ENCODE peak calls at places on chromosomes 11 and 22, in nine cellular contexts. C is GM23248; Y is heart right ventricle; M is GM23338; H is suprapubic skin; B is CD8-positive, alpha-beta T cell; P is adrenal gland; E is left ventricle myocardium inferior; N is IMR-90. G is an unnamed sample.

GRCh38 chr11:134515081-134515960 is 103.3 kb upstream of the B3GAT1 start:
- DNase-seq in M (no peak), N (no peak), B (no peak), P (no peak), E (no peak), C (no peak), H (peak; percentile 50), Y (no peak), G (no peak)

GRCh38 chr11:32391479-32391878 is 43.9 kb downstream of the WT1 start:
- DNase-seq in E (no peak), B (no peak), P (no peak), N (no peak), C (no peak), H (no peak), M (no peak), Y (no peak), G (no peak)

GRCh38 chr22:48352086-48352911 is 1475.4 kb downstream of the BRD1 start:
- DNase-seq in Y (no peak), P (no peak), E (no peak), C (no peak), B (no peak), M (no peak), H (no peak), N (no peak), G (no peak)

GRCh38 chr22:39234157-39234793 is 10.5 kb downstream of the PDGFB start:
- DNase-seq in N (no peak), P (peak; percentile 59), E (peak; percentile 74), B (no peak), M (no peak), H (no peak), Y (peak; percentile 80), C (no peak), G (no peak)

GRCh38 chr22:29258407-29259252 is 9.2 kb downstream of the RHBDD3 start:
- DNase-seq in C (no peak), B (no peak), M (no peak), Y (no peak), H (no peak), P (no peak), E (no peak), N (no peak), G (no peak)

GRCh38 chr11:128575174-128575955 is 12.0 kb downstream of the ETS1 start:
- DNase-seq in P (no peak), E (no peak), H (no peak), B (no peak), Y (no peak), M (no peak), C (no peak), N (no peak), G (no peak)

GRCh38 chr22:46674367-46674781 is 54.2 kb downstream of the GRAMD4 start:
- DNase-seq in Y (peak; percentile 66), M (no peak), B (peak; percentile 54), N (no peak), H (no peak), C (no peak), P (no peak), E (peak; percentile 66), G (peak; percentile 47)

GRCh38 chr11:3799883-3800282 is 2.5 kb upstream of the NUP98 start:
- DNase-seq in Y (no peak), M (no peak), N (no peak), E (no peak), P (no peak), C (no peak), B (no peak), H (no peak), G (no peak)

GRCh38 chr22:41844513-41844912 is 11.6 kb downstream of the SREBF2 start:
- DNase-seq in E (no peak), P (no peak), M (no peak), B (no peak), C (no peak), H (no peak), N (no peak), Y (no peak), G (peak; percentile 72)

GRCh38 chr22:41845380-41846267 is 12.7 kb downstream of the SREBF2 start:
- DNase-seq in C (no peak), N (no peak), E (no peak), H (no peak), P (no peak), Y (no peak), B (no peak), M (no peak), G (no peak)

GRCh38 chr22:41846268-41847002 is 13.5 kb downstream of the SREBF2 start:
- DNase-seq in H (no peak), N (no peak), E (no peak), P (no peak), C (no peak), B (no peak), Y (no peak), M (peak; percentile 36), G (no peak)

GRCh38 chr22:41847300-41847699 is 14.4 kb downstream of the SREBF2 start:
- DNase-seq in C (no peak), P (no peak), N (no peak), B (no peak), E (no peak), M (no peak), Y (no peak), H (no peak), G (no peak)

DNA sequence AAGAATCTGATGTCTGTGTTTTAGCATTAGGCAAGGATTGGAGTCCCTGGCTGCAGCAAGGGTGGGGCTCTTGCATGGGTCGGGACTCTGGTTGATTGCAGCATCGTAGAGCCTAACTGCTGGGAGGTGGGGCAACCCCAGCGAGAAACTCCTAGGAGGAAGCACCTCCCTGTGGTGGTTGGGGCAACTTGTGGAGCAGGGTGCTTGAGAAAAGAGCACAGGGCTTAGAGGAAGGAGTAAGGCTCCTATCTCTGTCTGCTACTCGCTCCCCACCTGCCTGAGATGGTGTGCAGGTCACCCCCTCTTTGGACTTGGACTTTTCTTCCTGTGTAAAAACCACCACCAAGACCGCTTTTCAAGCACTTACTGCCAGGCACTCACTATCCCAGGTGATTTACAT is 15.6 kb downstream of the SREBF2 start:
- DNase-seq in H (no peak), N (no peak), C (peak; percentile 44), M (peak; percentile 44), P (peak; percentile 46), B (no peak), Y (no peak), E (peak; percentile 41), G (peak; percentile 72)
- H3K4me1 ChIP-seq in H (peaks cover 54% of the 10 kb centered on the region), N (peaks cover 3% of the 10 kb centered on the region), C (no peaks in the 10 kb centered on the region), M (peaks cover 53% of the 10 kb centered on the region), P (peaks cover 56% of the 10 kb centered on the region), B (peaks cover 14% of the 10 kb centered on the region), Y (peaks cover 47% of the 10 kb centered on the region), E (peaks cover 60% of the 10 kb centered on the region), G (peaks cover 33% of the 10 kb centered on the region)

GRCh38 chr11:67406420-67406968 is 2.6 kb downstream of the TBC1D10C start:
- DNase-seq in P (no peak), H (no peak), N (no peak), Y (no peak), B (no peak), M (no peak), C (no peak), E (no peak), G (no peak)

GRCh38 chr11:67408437-67409200 is 4.7 kb downstream of the TBC1D10C start:
- DNase-seq in Y (no peak), P (no peak), M (no peak), B (no peak), H (no peak), E (no peak), C (no peak), N (no peak), G (no peak)

GRCh38 chr11:67407700-67408163 is 3.8 kb downstream of the TBC1D10C start:
- DNase-seq in Y (no peak), C (no peak), M (no peak), B (no peak), E (no peak), N (no peak), H (no peak), P (no peak), G (no peak)

GRCh38 chr11:67405688-67406339 is 1.9 kb downstream of the TBC1D10C start:
- DNase-seq in P (no peak), M (no peak), N (no peak), C (no peak), B (no peak), E (no peak), H (no peak), Y (no peak), G (no peak)

DNA sequence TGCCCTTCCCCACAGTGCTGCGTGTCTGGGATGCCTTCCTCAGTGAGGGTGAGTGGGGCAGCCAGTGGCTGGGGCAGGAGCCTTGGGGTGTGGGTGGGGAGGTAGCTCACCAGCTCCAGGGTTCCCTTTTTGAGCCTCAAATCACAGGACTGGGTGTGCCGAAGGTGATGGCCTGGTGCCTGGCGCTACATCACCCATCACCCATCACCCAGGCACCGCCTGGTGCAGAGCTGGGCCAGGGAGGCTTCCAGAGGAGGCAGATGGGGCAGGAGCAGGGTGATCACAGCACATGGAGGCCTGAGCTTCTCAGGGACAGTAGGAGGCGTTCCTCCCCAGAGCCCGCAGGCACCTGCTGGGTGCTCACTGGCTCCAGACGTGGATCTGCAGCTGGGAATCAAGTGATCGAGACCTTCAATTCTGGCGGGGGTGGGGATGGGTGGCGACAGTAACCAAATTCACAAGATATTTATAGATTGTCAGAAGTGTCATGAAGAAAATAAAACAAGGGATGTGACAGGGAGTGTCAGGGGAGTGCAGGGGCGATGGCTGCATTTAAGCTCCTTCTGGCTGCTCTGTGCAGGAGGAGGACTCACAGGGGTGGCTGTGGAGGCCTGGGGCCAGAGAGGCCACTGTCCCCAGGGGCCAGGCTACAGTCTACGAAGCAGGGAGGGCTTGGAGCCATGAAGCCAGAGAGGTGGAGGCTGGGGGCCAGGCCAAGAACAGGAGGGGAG is 3.3 kb downstream of the TBC1D10C start:
- DNase-seq in B (no peak), M (no peak), N (no peak), P (no peak), Y (no peak), H (no peak), C (peak; percentile 28), E (no peak), G (no peak)
- H3K4me3 ChIP-seq in B (peak overlapping the region; percentile 66), M (no peak overlapping the region), N (no peak overlapping the region), P (no peak overlapping the region), Y (no peak overlapping the region), H (no peak overlapping the region), C (no peak overlapping the region), E (no peak overlapping the region), G (no peak overlapping the region)

DNA sequence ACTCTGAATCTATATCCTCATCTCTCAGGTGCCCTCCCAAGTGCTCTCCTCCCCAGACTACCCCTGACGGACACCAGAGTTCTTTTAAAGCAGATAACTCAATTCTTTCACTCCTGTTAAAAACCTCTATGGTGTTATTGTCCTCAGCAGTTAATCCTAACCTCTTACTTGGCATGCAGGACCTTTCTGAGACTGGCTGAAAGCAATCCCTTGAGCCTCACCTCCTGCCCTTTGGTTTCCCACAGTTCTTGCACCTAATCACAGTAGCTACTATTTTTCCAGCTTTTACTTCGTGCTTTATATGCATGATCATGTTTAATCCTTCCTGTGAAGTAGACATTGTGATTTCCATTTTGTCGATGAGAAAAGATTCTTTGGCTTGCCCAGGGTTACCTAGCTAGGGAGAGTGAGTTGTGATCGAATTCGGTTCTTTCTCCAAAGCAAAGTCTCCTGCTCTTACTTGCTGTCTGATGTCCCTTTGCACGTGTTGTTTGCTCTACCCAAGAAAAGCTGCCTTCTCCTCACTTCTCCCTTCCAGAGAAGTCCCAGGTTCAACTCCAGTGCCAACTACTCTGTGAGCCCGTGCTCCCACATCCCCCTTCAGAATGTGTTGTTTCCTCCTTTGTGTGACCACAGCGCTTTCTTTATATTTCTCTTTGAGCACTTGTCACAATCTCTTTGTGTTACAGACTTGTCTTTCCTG is 2.1 kb downstream of the UBE2L3 start:
- DNase-seq in M (no peak), N (no peak), E (no peak), H (no peak), C (no peak), B (no peak), P (no peak), Y (no peak), G (no peak)
- H3K4me1 ChIP-seq in M (peaks cover 32% of the 10 kb centered on the region), N (peaks cover 14% of the 10 kb centered on the region), E (peaks cover 70% of the 10 kb centered on the region), H (peaks cover 61% of the 10 kb centered on the region), C (peaks cover 32% of the 10 kb centered on the region), B (peaks cover 61% of the 10 kb centered on the region), P (peaks cover 51% of the 10 kb centered on the region), Y (peaks cover 63% of the 10 kb centered on the region), G (peaks cover 26% of the 10 kb centered on the region)

DNA sequence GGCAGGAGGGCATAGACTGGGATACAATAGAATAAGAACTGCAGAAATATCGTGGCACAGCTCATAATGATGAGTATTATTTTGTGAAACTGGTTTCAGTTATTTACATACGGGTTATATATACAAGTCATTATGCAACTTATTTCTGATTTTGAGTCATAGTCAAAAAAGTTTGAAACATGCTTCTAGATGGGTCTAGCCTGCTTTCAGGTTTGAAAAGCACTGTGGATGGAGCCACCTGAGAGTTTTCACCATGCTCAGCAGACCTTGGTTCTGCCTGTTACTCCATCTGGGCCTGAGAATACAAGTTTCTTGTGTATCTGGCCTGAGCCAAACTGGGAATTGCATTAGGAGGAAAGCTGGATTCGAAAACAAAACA is 12.0 kb downstream of the IL10RA start:
- DNase-seq in H (no peak), B (no peak), P (no peak), M (no peak), Y (no peak), C (no peak), N (no peak), E (no peak), G (no peak)
- H3K4me3 ChIP-seq in H (no peak overlapping the region), B (no peak overlapping the region), P (no peak overlapping the region), M (no peak overlapping the region), Y (no peak overlapping the region), C (no peak overlapping the region), N (no peak overlapping the region), E (no peak overlapping the region), G (no peak overlapping the region)